ENCODE peak calls at places on chromosome 1, in four cellular contexts. T, G, X and D are unnamed samples.

GRCh38 chr1:246000638-246001015 is 506.5 kb downstream of the SMYD3 start:
- DNase-seq in G (no peak), T (no peak), X (no peak), D (no peak)

GRCh38 chr1:39082140-39082799 is 56.1 kb downstream of the NDUFS5 start:
- DNase-seq in X (no peak), T (no peak), G (no peak), D (no peak)

GRCh38 chr1:210827481-210827880 is 306.5 kb downstream of the KCNH1 start:
- DNase-seq in T (no peak), X (no peak), G (no peak), D (no peak)

GRCh38 chr1:228650946-228651345 is 84.3 kb upstream of the RHOU start:
- DNase-seq in G (no peak), T (no peak), X (no peak), D (no peak)

GRCh38 chr1:184425449-184426277 is 38.8 kb downstream of the C1orf21 start:
- DNase-seq in G (no peak), X (no peak), T (no peak), D (no peak)

GRCh38 chr1:84721152-84721551 is 30.9 kb upstream of the SSX2IP start:
- DNase-seq in X (no peak), T (no peak), G (no peak), D (no peak)

GRCh38 chr1:228791782-228792181 is 56.5 kb downstream of the RHOU start:
- DNase-seq in X (no peak), T (no peak), G (no peak), D (no peak)

GRCh38 chr1:238129677-238130076 is 239.0 kb upstream of the ZP4 start:
- DNase-seq in X (no peak), T (no peak), G (no peak), D (no peak)

GRCh38 chr1:153572569-153573015 is 6.9 kb upstream of the S100A2 start:
- DNase-seq in X (peak), G (peak), T (peak), D (peak)

GRCh38 chr1:53669511-53670191 is 69.3 kb downstream of the GLIS1 start:
- DNase-seq in T (no peak), X (no peak), G (no peak), D (no peak)

GRCh38 chr1:179630719-179631118 is 39.1 kb downstream of the TDRD5 start:
- DNase-seq in T (no peak), X (no peak), G (no peak), D (no peak)

GRCh38 chr1:90725341-90725960 is 8.3 kb upstream of the BARHL2 start:
- DNase-seq in X (no peak), T (no peak), G (no peak), D (no peak)

GRCh38 chr1:228902781-228903572 is 167.7 kb downstream of the RHOU start:
- DNase-seq in X (peak), T (peak), G (peak), D (peak)

GRCh38 chr1:16440150-16440479 is 409 bp upstream of the NECAP2 start:
- DNase-seq in T (no peak), X (no peak), G (no peak), D (no peak)
- H3K4me3 ChIP-seq in T (no peak), X (no peak), G (peak), D (peak)

GRCh38 chr1:226108935-226109828 is 46.7 kb downstream of the H3-3A start:
- DNase-seq in X (no peak), T (peak), G (no peak), D (no peak)

GRCh38 chr1:226111865-226112395 is 49.4 kb downstream of the H3-3A start:
- DNase-seq in X (no peak), G (no peak), T (no peak), D (no peak)

GRCh38 chr1:226109829-226110248 is 47.3 kb downstream of the H3-3A start:
- DNase-seq in G (peak), T (peak), X (peak), D (peak)

GRCh38 chr1:226111109-226111864 is 48.8 kb downstream of the H3-3A start:
- DNase-seq in X (no peak), T (peak), G (no peak), D (no peak)

GRCh38 chr1:226110249-226111108 is 48.0 kb downstream of the H3-3A start:
- DNase-seq in G (no peak), T (peak), X (peak), D (peak)
- TF ChIP-seq POLR2A in G (no peak), T (no peak), X (no peak), D (no peak)

GRCh38 chr1:208868554-208868953 is 624.4 kb upstream of the PLXNA2 start:
- DNase-seq in X (peak), G (no peak), T (no peak), D (no peak)

GRCh38 chr1:208864366-208864965 is 620.3 kb upstream of the PLXNA2 start:
- DNase-seq in G (no peak), T (no peak), X (no peak), D (no peak)

DNA sequence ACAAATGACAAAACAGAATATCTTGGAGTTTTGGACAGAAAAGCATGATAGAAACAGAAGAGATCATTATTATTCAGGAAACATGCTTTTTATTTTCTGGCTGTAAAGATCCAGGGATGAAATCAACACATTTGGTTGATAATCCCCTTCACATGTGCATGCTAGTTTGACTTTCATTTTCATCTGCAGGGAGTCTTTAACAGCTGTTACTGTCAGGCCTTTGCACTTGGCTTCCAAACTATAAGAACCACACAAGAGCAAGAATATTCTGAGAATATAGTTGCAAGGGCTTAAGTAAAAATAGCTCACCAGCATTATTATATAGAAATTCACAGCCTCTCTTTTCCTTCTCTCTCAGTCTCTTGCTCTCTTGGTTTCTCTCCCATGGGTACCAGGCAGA is 622.2 kb upstream of the PLXNA2 start:
- DNase-seq in T (no peak), G (no peak), X (no peak), D (no peak)
- H3K27ac ChIP-seq in T (no peak), G (no peak), X (no peak), D (no peak)

GRCh38 chr1:6738987-6739386 is 37.4 kb upstream of the DNAJC11 start:
- DNase-seq in T (no peak), X (no peak), G (no peak), D (no peak)
- H3K4me3 ChIP-seq in T (no peak), X (no peak), G (no peak), D (no peak)

GRCh38 chr1:62673629-62674028 is 14.6 kb downstream of the DOCK7 start:
- DNase-seq in G (no peak), T (no peak), X (no peak), D (no peak)
- TF ChIP-seq POLR2A in G (no peak), T (no peak), X (no peak), D (no peak)

DNA sequence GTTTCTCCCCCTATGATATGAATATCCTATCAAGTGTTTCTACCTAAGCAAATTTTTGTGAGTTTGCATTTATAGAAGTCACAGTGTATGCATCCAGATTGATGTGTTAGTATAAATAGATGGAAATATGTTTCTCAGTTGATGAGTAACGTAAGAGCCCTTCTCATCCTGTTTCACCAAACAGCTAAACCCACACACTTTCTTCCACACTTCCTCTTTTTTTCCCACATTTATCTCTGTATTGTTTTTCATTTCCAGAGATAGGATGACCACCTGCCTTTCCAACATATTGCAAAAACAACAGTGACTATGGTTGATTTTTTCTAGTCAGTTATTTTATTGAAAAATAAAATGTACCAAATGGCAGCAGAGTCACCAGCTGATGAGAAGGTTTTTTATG is 490.1 kb downstream of the NEGR1 start:
- DNase-seq in G (no peak), T (no peak), X (no peak), D (no peak)
- H3K27ac ChIP-seq in G (no peak), T (no peak), X (no peak), D (no peak)

DNA sequence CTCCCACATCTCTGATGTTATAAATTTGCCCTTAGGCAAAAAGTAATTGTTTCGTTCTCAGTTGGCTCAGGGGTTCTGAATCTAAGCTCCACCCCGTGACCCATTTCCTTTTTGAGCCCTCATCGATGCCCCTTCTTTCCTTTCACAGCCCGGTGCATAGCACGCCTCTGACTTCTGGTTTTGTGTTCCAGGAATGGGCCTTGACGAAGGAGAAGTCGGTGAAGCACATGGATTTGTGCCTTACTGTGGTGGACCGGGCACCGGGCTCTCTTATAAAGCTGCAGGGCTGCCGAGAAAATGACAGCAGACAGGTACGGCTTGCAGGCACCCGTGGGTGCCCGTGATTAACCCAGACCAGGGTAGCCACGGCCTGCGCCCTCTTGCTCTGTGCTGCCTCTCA is 151.9 kb downstream of the PGBD5 start:
- DNase-seq in G (no peak), T (no peak), X (peak), D (no peak)
- H3K4me3 ChIP-seq in G (no peak), T (no peak), X (no peak), D (no peak)